ENCODE peak calls at places on chromosome 13, in eight cellular contexts. N is RWPE2, I is sigmoid colon, R is bronchial epithelial cell, M is colonic mucosa, A is fibroblast of mammary gland, U is body of pancreas, C is AG10803. E is an unnamed sample.

GRCh38 chr13:62510906-62511655 is 1095.4 kb upstream of the PCDH20 start:
- DNase-seq in N (no peak), C (no peak), U (no peak), I (no peak), M (no peak), A (no peak), R (no peak), E (no peak)

GRCh38 chr13:29566206-29566605 is 29.3 kb downstream of the SLC7A1 start:
- DNase-seq in U (no peak), N (no peak), I (no peak), A (no peak), R (no peak), C (no peak), M (no peak), E (no peak)

GRCh38 chr13:29911781-29912478 is 61.5 kb upstream of the UBL3 start:
- DNase-seq in C (no peak), M (no peak), N (no peak), U (no peak), I (no peak), R (no peak), A (no peak), E (no peak)

GRCh38 chr13:95704510-95704909 is 27.6 kb downstream of the DNAJC3 start:
- DNase-seq in C (no peak), M (no peak), A (peak), N (no peak), I (no peak), R (no peak), U (peak), E (no peak)

GRCh38 chr13:44198826-44199225 is 174.8 kb upstream of the SERP2 start:
- DNase-seq in I (no peak), N (no peak), R (peak), C (no peak), U (no peak), A (no peak), M (no peak), E (no peak)

GRCh38 chr13:74443623-74444022 is 309.4 kb upstream of the KLF12 start:
- DNase-seq in I (no peak), R (peak), C (peak), N (no peak), A (peak), U (no peak), M (no peak), E (peak)

GRCh38 chr13:68125087-68125480 is 894.9 kb upstream of the PCDH9 start:
- DNase-seq in I (no peak), U (no peak), R (peak), A (no peak), N (no peak), C (no peak), M (no peak), E (no peak)

GRCh38 chr13:30711375-30711774 is 24.0 kb upstream of the ALOX5AP start:
- DNase-seq in A (peak), M (no peak), R (peak), U (no peak), I (no peak), C (peak), N (no peak), E (peak)

GRCh38 chr13:94612050-94612449 is 10.4 kb downstream of the GPR180 start:
- DNase-seq in R (no peak), N (no peak), M (no peak), U (no peak), C (no peak), A (no peak), I (no peak), E (no peak)

GRCh38 chr13:41019578-41020347 is 647 bp upstream of the ELF1 start:
- DNase-seq in M (no peak), A (no peak), R (no peak), U (peak), C (no peak), N (no peak), I (no peak), E (no peak)

GRCh38 chr13:34161829-34162544 is 344.0 kb downstream of the RFC3 start:
- DNase-seq in R (peak), U (no peak), N (no peak), I (no peak), M (no peak), C (peak), A (peak), E (peak)

GRCh38 chr13:60211548-60211947 is 47.8 kb upstream of the DIAPH3 start:
- DNase-seq in N (no peak), A (no peak), M (no peak), C (no peak), R (no peak), I (no peak), U (no peak), E (no peak)

GRCh38 chr13:102293723-102294122 is 108.1 kb downstream of the FGF14 start:
- DNase-seq in C (no peak), U (no peak), R (no peak), A (no peak), I (no peak), M (no peak), N (no peak), E (no peak)

GRCh38 chr13:21606251-21606650 is 2.3 kb upstream of the MICU2 start:
- DNase-seq in A (no peak), U (no peak), M (no peak), C (no peak), I (no peak), N (no peak), R (no peak), E (no peak)

GRCh38 chr13:91406619-91407018 is 8.2 kb downstream of the GPC5 start:
- DNase-seq in M (no peak), C (peak), U (peak), R (peak), A (peak), I (no peak), N (no peak), E (peak)

GRCh38 chr13:101893021-101893420 is 440.5 kb downstream of the ITGBL1 start:
- DNase-seq in N (no peak), I (no peak), R (no peak), A (no peak), C (no peak), M (no peak), U (no peak), E (no peak)

GRCh38 chr13:89163081-89163480 is 1491.9 kb downstream of the SLITRK5 start:
- DNase-seq in I (no peak), U (no peak), C (peak), M (no peak), A (no peak), N (no peak), R (no peak), E (peak)

GRCh38 chr13:21047591-21048282 is 13.6 kb downstream of the LATS2 start:
- DNase-seq in N (no peak), C (peak), I (no peak), U (no peak), R (no peak), M (peak), A (no peak), E (no peak)

GRCh38 chr13:75860935-75861334 is 224.8 kb downstream of the LMO7 start:
- DNase-seq in R (peak), A (no peak), U (no peak), I (no peak), M (no peak), C (no peak), N (no peak), E (no peak)

GRCh38 chr13:75867718-75868117 is 231.6 kb downstream of the LMO7 start:
- DNase-seq in A (no peak), U (no peak), N (no peak), M (no peak), I (no peak), R (no peak), C (no peak), E (no peak)

GRCh38 chr13:75861786-75862185 is 225.7 kb downstream of the LMO7 start:
- DNase-seq in U (no peak), C (no peak), R (no peak), I (no peak), M (no peak), A (no peak), N (no peak), E (peak)

GRCh38 chr13:75869981-75870380 is 233.9 kb downstream of the LMO7 start:
- DNase-seq in N (no peak), I (no peak), C (no peak), U (no peak), R (no peak), A (no peak), M (no peak), E (no peak)

DNA sequence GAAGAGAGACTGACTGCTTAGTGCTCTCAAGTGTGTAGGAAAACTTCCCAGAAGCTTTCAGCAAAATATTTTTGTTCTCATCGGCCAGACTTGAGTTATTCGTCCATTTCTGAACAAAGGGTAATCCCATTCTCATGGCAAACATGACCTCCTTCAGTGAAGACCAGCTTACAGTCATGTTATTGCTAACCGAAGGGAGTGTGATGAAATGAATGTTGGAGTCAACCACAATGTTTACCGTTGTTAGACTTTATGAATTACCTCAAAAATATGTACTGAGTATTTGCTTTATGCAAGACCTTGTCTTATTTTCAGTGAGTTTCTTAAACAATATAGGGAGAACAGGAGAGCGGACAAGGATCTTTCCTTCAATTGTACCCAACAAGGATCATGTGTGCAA is 228.6 kb downstream of the LMO7 start:
- DNase-seq in I (no peak), N (no peak), M (no peak), R (peak), U (no peak), A (peak), C (peak), E (peak)
- H3K4me3 ChIP-seq in I (no peak), N (no peak), M (no peak), R (no peak), U (no peak), A (no peak), C (no peak), E (no peak)

GRCh38 chr13:85737952-85738351 is 61.3 kb downstream of the SLITRK6 start:
- DNase-seq in M (no peak), U (no peak), I (no peak), R (no peak), N (no peak), C (no peak), A (no peak), E (no peak)
- TF ChIP-seq CTCF in M (no peak), U (no peak), I (no peak), R (no peak), N (no peak), C (no peak), A (no peak), E (no peak)

DNA sequence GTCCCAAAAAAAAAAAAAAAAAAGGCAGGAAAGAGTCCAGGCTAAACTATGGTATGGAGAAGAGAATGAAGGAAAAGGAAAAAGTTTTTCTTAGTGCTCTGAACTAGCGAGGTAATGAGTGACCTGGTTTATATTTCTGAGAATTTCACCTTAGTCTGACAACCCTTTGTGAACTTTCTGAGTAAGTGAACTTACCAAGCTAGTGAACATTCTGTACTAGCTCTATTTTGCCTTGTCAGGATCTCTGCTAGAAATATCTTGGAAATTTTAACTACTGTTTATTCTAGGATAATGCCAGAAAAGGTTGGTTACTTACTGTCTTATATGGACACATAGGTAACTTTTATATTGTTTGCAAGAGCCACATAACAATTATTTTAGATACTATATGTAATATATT is 4.4 kb downstream of the TRIM13 start:
- DNase-seq in N (no peak), C (no peak), R (no peak), A (no peak), U (no peak), I (no peak), M (no peak), E (no peak)
- H3K4me3 ChIP-seq in N (no peak), C (no peak), R (no peak), A (no peak), U (no peak), I (no peak), M (no peak), E (no peak)

DNA sequence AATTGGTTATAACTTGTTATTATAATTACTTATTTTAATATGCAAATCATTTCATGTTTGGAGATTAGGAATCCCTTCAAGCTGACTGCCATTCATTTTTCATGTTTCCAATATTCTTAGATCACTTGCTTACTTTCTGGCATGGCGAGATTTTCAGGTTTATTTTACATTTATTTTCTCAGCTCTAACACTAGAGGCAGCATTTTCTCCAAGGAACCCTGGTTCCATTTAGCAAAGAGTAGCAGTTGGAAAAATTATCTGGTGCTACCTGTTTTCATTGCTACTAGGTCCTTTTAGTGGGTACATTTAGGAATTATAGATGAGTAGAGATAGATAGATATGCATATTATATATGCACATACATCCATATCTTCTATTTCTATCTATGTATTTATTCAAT is 90.9 kb upstream of the TRPC4 start:
- DNase-seq in C (no peak), R (peak), N (no peak), U (no peak), A (no peak), M (no peak), I (no peak), E (no peak)
- TF ChIP-seq CTCF in C (peak), R (peak), N (peak), U (no peak), A (peak), M (no peak), I (no peak), E (peak)

DNA sequence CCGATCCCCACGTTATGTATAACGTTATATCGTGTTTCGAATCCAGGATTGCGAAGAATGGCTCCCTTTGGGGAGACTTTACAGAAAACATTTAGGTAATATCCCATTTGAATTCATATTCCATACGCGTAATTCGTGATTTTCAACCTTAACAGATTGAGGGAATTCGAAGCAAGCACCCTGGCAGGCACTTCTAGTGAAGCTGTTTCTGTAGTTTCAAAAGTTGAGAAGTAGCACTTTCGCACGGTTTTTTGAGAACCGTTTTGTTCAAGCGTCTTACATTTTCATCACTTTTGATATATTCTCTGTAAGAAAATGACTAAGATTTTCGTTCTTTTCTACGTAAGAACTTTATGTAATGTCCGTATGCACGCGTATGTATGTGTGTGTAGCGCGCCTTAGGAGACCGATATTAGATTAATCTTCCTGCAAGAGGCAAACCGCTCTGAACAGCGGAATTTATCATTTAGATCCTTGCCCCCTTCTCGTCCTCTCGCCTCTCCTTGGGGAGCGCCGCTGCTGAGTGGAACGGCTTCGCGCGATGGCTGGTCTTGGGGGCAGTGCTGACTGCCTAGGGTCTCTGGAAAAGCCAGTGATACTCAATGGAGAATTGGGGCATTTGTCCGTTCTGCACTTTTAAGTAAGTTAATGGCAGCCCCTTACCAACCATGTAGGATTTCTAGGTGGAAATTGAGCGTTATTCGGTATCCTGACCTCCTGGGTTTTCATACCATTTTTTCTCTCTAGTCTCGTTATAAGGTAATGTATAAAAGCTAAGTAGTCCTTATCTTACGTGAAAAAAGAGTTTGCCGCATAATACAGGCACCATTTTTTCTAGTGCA is 4.8 kb downstream of the MAB21L1 start:
- DNase-seq in C (peak), M (no peak), N (no peak), A (peak), U (no peak), I (no peak), R (no peak), E (peak)
- H3K4me3 ChIP-seq in C (peak), M (no peak), N (no peak), A (peak), U (no peak), I (peak), R (no peak), E (peak)

GRCh38 chr13:109768616-109769015 is 17.8 kb downstream of the IRS2 start:
- DNase-seq in C (no peak), N (no peak), A (no peak), R (no peak), M (no peak), U (no peak), I (no peak), E (no peak)

GRCh38 chr13:109769275-109769674 is 17.1 kb downstream of the IRS2 start:
- DNase-seq in C (no peak), R (no peak), N (no peak), M (no peak), I (no peak), A (no peak), U (no peak), E (no peak)

GRCh38 chr13:109769921-109770320 is 16.5 kb downstream of the IRS2 start:
- DNase-seq in R (no peak), U (no peak), A (no peak), N (no peak), M (no peak), C (no peak), I (no peak), E (no peak)

GRCh38 chr13:109771926-109772325 is 14.5 kb downstream of the IRS2 start:
- DNase-seq in N (no peak), U (no peak), I (no peak), M (no peak), R (no peak), A (no peak), C (no peak), E (no peak)

DNA sequence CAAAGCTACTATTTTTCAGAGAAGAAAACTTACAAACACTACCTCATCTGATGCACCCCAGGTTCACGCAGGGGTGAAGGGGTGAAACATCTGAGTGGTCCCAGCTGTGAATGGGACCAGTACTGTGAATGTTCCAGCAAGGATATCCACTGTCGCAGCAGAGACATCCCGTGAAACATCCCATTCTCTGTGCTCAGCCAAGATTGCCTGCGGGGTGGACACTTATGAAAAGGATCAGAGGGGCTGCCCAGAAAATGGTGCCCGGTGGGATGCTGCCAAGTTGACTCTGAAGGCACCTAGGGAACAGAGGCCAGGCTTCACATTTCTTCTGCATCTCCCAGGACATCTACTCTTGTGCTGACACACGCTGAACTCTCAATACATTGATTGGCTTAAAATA is 15.9 kb downstream of the IRS2 start:
- DNase-seq in I (no peak), U (no peak), M (no peak), A (no peak), R (no peak), C (no peak), N (no peak), E (no peak)
- TF ChIP-seq CTCF in I (no peak), U (no peak), M (no peak), A (no peak), R (no peak), C (no peak), N (no peak), E (no peak)

GRCh38 chr13:113483504-113484287 is 6.8 kb downstream of the DCUN1D2 start:
- DNase-seq in A (no peak), M (no peak), I (no peak), U (no peak), R (no peak), C (no peak), N (no peak), E (no peak)
- H3K4me3 ChIP-seq in A (no peak), M (no peak), I (no peak), U (no peak), R (no peak), C (no peak), N (no peak), E (no peak)

DNA sequence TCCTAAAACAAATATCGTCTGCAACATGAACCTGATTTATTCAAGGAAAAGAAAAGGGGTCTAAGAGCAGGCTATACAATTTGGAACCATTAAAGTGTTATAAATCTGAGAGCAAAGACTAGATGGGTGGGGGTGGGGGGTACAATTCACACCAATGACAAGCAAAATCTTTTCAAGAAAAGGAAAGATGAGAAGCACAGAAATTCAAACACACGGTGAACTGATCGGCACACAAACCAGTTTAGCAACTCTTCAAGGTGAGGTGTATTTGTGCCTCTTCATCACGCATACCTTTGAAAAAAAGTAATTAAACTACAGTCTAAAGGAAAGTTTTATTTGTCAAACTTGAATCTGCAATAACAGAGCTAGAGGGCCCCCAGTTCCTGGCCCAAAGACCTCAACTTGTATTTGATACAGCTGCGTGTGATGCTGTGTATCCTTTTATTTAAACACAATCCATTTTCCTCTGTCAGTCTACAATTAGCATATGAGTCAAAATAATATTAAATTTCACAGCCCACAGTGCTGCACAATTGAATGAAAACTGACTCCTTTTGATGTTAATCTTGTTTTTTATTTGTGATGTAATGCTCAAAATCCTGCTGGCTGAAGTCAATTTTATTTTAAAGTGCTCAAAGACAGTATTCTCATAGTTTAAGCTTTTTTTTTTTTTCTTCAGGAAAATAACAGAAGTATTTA is 14.2 kb downstream of the EFNB2 start:
- DNase-seq in N (no peak), A (no peak), M (no peak), I (no peak), R (peak), C (no peak), U (no peak), E (no peak)
- TF ChIP-seq CTCF in N (no peak), A (no peak), M (no peak), I (no peak), R (no peak), C (no peak), U (no peak), E (no peak)

GRCh38 chr13:85265296-85265695 is 533.9 kb downstream of the SLITRK6 start:
- DNase-seq in I (no peak), M (no peak), C (no peak), N (no peak), R (peak), U (no peak), A (no peak), E (no peak)

GRCh38 chr13:85261757-85262346 is 537.4 kb downstream of the SLITRK6 start:
- DNase-seq in U (no peak), C (no peak), A (peak), R (peak), M (no peak), I (no peak), N (no peak), E (no peak)

GRCh38 chr13:85260896-85261295 is 538.3 kb downstream of the SLITRK6 start:
- DNase-seq in N (no peak), U (no peak), M (no peak), R (no peak), A (no peak), I (no peak), C (no peak), E (no peak)

GRCh38 chr13:85266771-85267170 is 532.4 kb downstream of the SLITRK6 start:
- DNase-seq in I (no peak), M (no peak), U (no peak), A (no peak), R (no peak), C (no peak), N (no peak), E (no peak)

GRCh38 chr13:85266331-85266730 is 532.9 kb downstream of the SLITRK6 start:
- DNase-seq in I (no peak), N (no peak), C (no peak), R (peak), M (no peak), A (no peak), U (no peak), E (no peak)
- H3K4me3 ChIP-seq in I (no peak), N (no peak), C (no peak), R (no peak), M (no peak), A (no peak), U (no peak), E (no peak)